ENCODE peak calls at places on chromosome 1, in six cellular contexts. One of them, this sample, is unnamed.

GRCh38 chr1:151945725-151946365 is 36.5 kb upstream of the THEM4 start:
- DNase-seq in adipocyte: peak; percentile 99
- DNase-seq in K562: peak; percentile 78
- DNase-seq in heart left ventricle: peak; percentile 94
- DNase-seq in uterus: peak; percentile 85
- DNase-seq in IMR-90: peak; percentile 94
- DNase-seq in this sample: peak; percentile 92

GRCh38 chr1:184614667-184615066 is 140.0 kb downstream of the EDEM3 start:
- DNase-seq in adipocyte: no peak
- DNase-seq in K562: no peak
- DNase-seq in heart left ventricle: no peak
- DNase-seq in uterus: no peak
- DNase-seq in IMR-90: no peak
- DNase-seq in this sample: no peak

GRCh38 chr1:188128761-188129160 is 1300.0 kb downstream of the PLA2G4A start:
- DNase-seq in adipocyte: peak; percentile 33
- DNase-seq in K562: no peak
- DNase-seq in heart left ventricle: no peak
- DNase-seq in uterus: no peak
- DNase-seq in IMR-90: peak; percentile 41
- DNase-seq in this sample: no peak

GRCh38 chr1:182889997-182890396 is 50.9 kb downstream of the DHX9 start:
- DNase-seq in adipocyte: no peak
- DNase-seq in K562: no peak
- DNase-seq in heart left ventricle: no peak
- DNase-seq in uterus: no peak
- DNase-seq in IMR-90: no peak
- DNase-seq in this sample: no peak

GRCh38 chr1:211333906-211334305 is 7.3 kb downstream of the TRAF5 start:
- DNase-seq in adipocyte: no peak
- DNase-seq in K562: no peak
- DNase-seq in heart left ventricle: no peak
- DNase-seq in uterus: no peak
- DNase-seq in IMR-90: peak; percentile 14
- DNase-seq in this sample: no peak

GRCh38 chr1:207316622-207317510 is 4.6 kb upstream of the CD55 start:
- DNase-seq in adipocyte: no peak
- DNase-seq in K562: no peak
- DNase-seq in heart left ventricle: peak; percentile 42
- DNase-seq in uterus: no peak
- DNase-seq in IMR-90: peak; percentile 10
- DNase-seq in this sample: no peak

GRCh38 chr1:72000809-72001208 is 281.5 kb downstream of the NEGR1 start:
- DNase-seq in adipocyte: no peak
- DNase-seq in K562: no peak
- DNase-seq in heart left ventricle: no peak
- DNase-seq in uterus: no peak
- DNase-seq in IMR-90: peak; percentile 34
- DNase-seq in this sample: no peak

GRCh38 chr1:3898994-3899775 is 887 bp downstream of the C1orf174 start:
- DNase-seq in adipocyte: peak; percentile 23
- DNase-seq in K562: no peak
- DNase-seq in heart left ventricle: no peak
- DNase-seq in uterus: no peak
- DNase-seq in IMR-90: no peak
- DNase-seq in this sample: peak; percentile 36

GRCh38 chr1:112674440-112674985 is at the start of gene MOV10:
- DNase-seq in adipocyte: peak; percentile 85
- DNase-seq in K562: peak; percentile 88
- DNase-seq in heart left ventricle: peak; percentile 80
- DNase-seq in uterus: peak; percentile 71
- DNase-seq in IMR-90: peak; percentile 67
- DNase-seq in this sample: peak; percentile 89

GRCh38 chr1:155979525-155980343 is 1.4 kb upstream of the ARHGEF2 start:
- DNase-seq in adipocyte: peak; percentile 64
- DNase-seq in K562: peak; percentile 64
- DNase-seq in heart left ventricle: peak; percentile 83
- DNase-seq in uterus: peak; percentile 70
- DNase-seq in IMR-90: no peak
- DNase-seq in this sample: no peak

GRCh38 chr1:112694363-112694929 is 12.5 kb downstream of the RHOC start:
- DNase-seq in adipocyte: no peak
- DNase-seq in K562: no peak
- DNase-seq in heart left ventricle: no peak
- DNase-seq in uterus: no peak
- DNase-seq in IMR-90: no peak
- DNase-seq in this sample: no peak

GRCh38 chr1:69791311-69791710 is 223.6 kb downstream of the LRRC7 start:
- DNase-seq in adipocyte: no peak
- DNase-seq in K562: no peak
- DNase-seq in heart left ventricle: no peak
- DNase-seq in uterus: no peak
- DNase-seq in IMR-90: no peak
- DNase-seq in this sample: no peak

GRCh38 chr1:39574646-39575045 is 1.9 kb downstream of the PABPC4 start:
- DNase-seq in adipocyte: peak; percentile 54
- DNase-seq in K562: no peak
- DNase-seq in heart left ventricle: no peak
- DNase-seq in uterus: no peak
- DNase-seq in IMR-90: peak; percentile 35
- DNase-seq in this sample: peak; percentile 50
- H3K4me3 ChIP-seq in adipocyte: peak overlapping the region; percentile 98
- H3K4me3 ChIP-seq in K562: peak overlapping the region; percentile 91
- H3K4me3 ChIP-seq in heart left ventricle: peak overlapping the region; percentile 96
- H3K4me3 ChIP-seq in uterus: peak overlapping the region; percentile 70
- H3K4me3 ChIP-seq in IMR-90: peak overlapping the region; percentile 80
- H3K4me3 ChIP-seq in this sample: peak overlapping the region; percentile 77

DNA sequence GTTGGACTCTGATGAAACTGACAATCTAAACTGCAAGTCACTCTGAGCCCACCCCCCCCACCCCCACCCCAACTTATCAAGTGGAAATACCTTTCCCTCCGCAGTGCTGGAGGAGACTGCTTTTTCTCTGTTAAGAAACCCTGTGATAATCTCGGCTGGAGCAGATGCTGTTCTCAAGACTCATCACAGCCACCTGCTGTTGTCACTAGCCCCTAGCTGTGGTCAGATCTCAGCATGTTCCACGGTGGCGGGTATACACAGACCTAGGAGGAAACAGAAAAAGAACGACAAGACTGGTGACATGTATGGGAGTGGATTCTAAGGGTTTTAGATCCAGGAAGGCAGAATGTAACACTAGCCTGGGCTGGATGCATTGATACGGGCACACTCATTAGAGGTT is 2.3 kb downstream of the ACTL8 start:
- DNase-seq in adipocyte: no peak
- DNase-seq in K562: no peak
- DNase-seq in heart left ventricle: no peak
- DNase-seq in uterus: no peak
- DNase-seq in IMR-90: no peak
- DNase-seq in this sample: no peak
- H3K9me3 ChIP-seq in adipocyte: peaks cover 50% of the 10 kb centered on the region
- H3K9me3 ChIP-seq in K562: peaks cover 2% of the 10 kb centered on the region
- H3K9me3 ChIP-seq in heart left ventricle: peaks cover 5% of the 10 kb centered on the region
- H3K9me3 ChIP-seq in uterus: peaks cover 21% of the 10 kb centered on the region
- H3K9me3 ChIP-seq in IMR-90: peaks cover 32% of the 10 kb centered on the region
- H3K9me3 ChIP-seq in this sample: peaks cover 12% of the 10 kb centered on the region

GRCh38 chr1:223811634-223812101 is 34.1 kb downstream of the TP53BP2 start:
- DNase-seq in adipocyte: peak; percentile 70
- DNase-seq in K562: no peak
- DNase-seq in heart left ventricle: no peak
- DNase-seq in uterus: no peak
- DNase-seq in IMR-90: peak; percentile 49
- DNase-seq in this sample: peak; percentile 52
- H3K4me3 ChIP-seq in adipocyte: no peak overlapping the region
- H3K4me3 ChIP-seq in K562: no peak overlapping the region
- H3K4me3 ChIP-seq in heart left ventricle: no peak overlapping the region
- H3K4me3 ChIP-seq in uterus: no peak overlapping the region
- H3K4me3 ChIP-seq in IMR-90: no peak overlapping the region
- H3K4me3 ChIP-seq in this sample: no peak overlapping the region

GRCh38 chr1:107443860-107444259 is 303.0 kb downstream of the NTNG1 start:
- DNase-seq in adipocyte: no peak
- DNase-seq in K562: no peak
- DNase-seq in heart left ventricle: no peak
- DNase-seq in uterus: no peak
- DNase-seq in IMR-90: no peak
- DNase-seq in this sample: no peak
- H3K9me3 ChIP-seq in adipocyte: no peaks in the 10 kb centered on the region
- H3K9me3 ChIP-seq in K562: no peaks in the 10 kb centered on the region
- H3K9me3 ChIP-seq in heart left ventricle: no peaks in the 10 kb centered on the region
- H3K9me3 ChIP-seq in uterus: no peaks in the 10 kb centered on the region
- H3K9me3 ChIP-seq in IMR-90: no peaks in the 10 kb centered on the region
- H3K9me3 ChIP-seq in this sample: no peaks in the 10 kb centered on the region

GRCh38 chr1:160405331-160405877 is 5.0 kb downstream of the VANGL2 start:
- DNase-seq in adipocyte: no peak
- DNase-seq in K562: no peak
- DNase-seq in heart left ventricle: no peak
- DNase-seq in uterus: no peak
- DNase-seq in IMR-90: no peak
- DNase-seq in this sample: no peak

GRCh38 chr1:160401487-160401805 is 1.1 kb downstream of the VANGL2 start:
- DNase-seq in adipocyte: no peak
- DNase-seq in K562: no peak
- DNase-seq in heart left ventricle: no peak
- DNase-seq in uterus: no peak
- DNase-seq in IMR-90: no peak
- DNase-seq in this sample: no peak

GRCh38 chr1:160404094-160404493 is 3.7 kb downstream of the VANGL2 start:
- DNase-seq in adipocyte: no peak
- DNase-seq in K562: no peak
- DNase-seq in heart left ventricle: no peak
- DNase-seq in uterus: no peak
- DNase-seq in IMR-90: no peak
- DNase-seq in this sample: no peak

GRCh38 chr1:160401972-160402795 is 1.8 kb downstream of the VANGL2 start:
- DNase-seq in adipocyte: no peak
- DNase-seq in K562: no peak
- DNase-seq in heart left ventricle: no peak
- DNase-seq in uterus: no peak
- DNase-seq in IMR-90: no peak
- DNase-seq in this sample: no peak

DNA sequence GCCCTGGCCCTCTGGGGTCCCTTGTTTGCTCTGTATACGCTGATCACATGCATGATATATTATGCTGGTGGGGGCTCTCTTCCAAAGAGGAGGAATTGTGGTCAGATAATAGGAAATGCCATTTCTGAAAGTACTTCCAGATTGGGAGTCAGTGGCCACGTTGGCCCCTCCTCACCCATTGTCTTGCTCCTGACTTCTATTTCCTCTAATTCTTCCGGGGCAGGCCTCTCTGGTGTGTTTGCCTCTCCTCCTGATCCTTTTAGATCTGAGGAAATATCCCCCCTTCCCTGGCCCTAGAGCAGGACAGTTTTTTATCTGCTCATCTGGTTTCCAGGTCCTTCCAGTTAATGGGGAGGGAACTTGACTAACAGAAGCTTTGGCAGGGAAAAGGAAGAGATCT is 2.9 kb downstream of the VANGL2 start:
- DNase-seq in adipocyte: no peak
- DNase-seq in K562: no peak
- DNase-seq in heart left ventricle: no peak
- DNase-seq in uterus: no peak
- DNase-seq in IMR-90: no peak
- DNase-seq in this sample: no peak
- H3K4me3 ChIP-seq in adipocyte: no peak overlapping the region
- H3K4me3 ChIP-seq in K562: no peak overlapping the region
- H3K4me3 ChIP-seq in heart left ventricle: no peak overlapping the region
- H3K4me3 ChIP-seq in uterus: no peak overlapping the region
- H3K4me3 ChIP-seq in IMR-90: no peak overlapping the region
- H3K4me3 ChIP-seq in this sample: no peak overlapping the region

GRCh38 chr1:225561675-225562074 is 91.2 kb downstream of the ENAH start:
- DNase-seq in adipocyte: no peak
- DNase-seq in K562: no peak
- DNase-seq in heart left ventricle: no peak
- DNase-seq in uterus: no peak
- DNase-seq in IMR-90: no peak
- DNase-seq in this sample: no peak
- H3K9me3 ChIP-seq in adipocyte: peaks cover under 1% of the 10 kb centered on the region
- H3K9me3 ChIP-seq in K562: no peaks in the 10 kb centered on the region
- H3K9me3 ChIP-seq in heart left ventricle: no peaks in the 10 kb centered on the region
- H3K9me3 ChIP-seq in uterus: no peaks in the 10 kb centered on the region
- H3K9me3 ChIP-seq in IMR-90: peaks cover 2% of the 10 kb centered on the region
- H3K9me3 ChIP-seq in this sample: no peaks in the 10 kb centered on the region

DNA sequence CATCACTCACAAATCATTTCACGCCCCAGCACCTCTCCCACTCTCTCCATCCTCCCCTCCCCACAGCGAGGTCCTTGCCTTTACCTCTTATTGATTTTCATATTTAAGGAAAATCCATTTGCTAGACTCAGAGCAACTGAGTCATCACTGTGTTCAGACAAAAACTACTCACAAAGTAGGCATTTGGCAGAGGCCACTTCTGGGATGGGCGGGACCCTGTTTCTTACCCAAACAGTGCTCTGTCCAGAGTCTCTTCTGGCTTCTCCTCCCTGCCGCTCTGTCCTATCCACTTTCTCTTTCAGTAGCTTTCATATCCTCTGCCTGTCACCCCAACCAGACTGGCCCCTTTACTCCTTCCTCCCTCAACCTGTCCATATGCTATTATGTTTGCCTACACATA is 2.4 kb upstream of the NAV1 start:
- DNase-seq in adipocyte: peak; percentile 95
- DNase-seq in K562: no peak
- DNase-seq in heart left ventricle: peak; percentile 58
- DNase-seq in uterus: peak; percentile 72
- DNase-seq in IMR-90: peak; percentile 92
- DNase-seq in this sample: no peak
- H3K4me3 ChIP-seq in adipocyte: peak overlapping the region; percentile 71
- H3K4me3 ChIP-seq in K562: no peak overlapping the region
- H3K4me3 ChIP-seq in heart left ventricle: no peak overlapping the region
- H3K4me3 ChIP-seq in uterus: no peak overlapping the region
- H3K4me3 ChIP-seq in IMR-90: peak overlapping the region; percentile 34
- H3K4me3 ChIP-seq in this sample: no peak overlapping the region

This sample was measured in HAP-1.